ENCODE peak calls at places on chromosomes 6 and 20, in eight cellular contexts. Z, N, F, Y, M, A, V and T are unnamed samples.

GRCh38 chr20:17202668-17203067 is 24.2 kb upstream of the PCSK2 start:
- DNase-seq in A (no peak), Y (no peak), M (no peak), N (no peak), F (no peak), V (peak), Z (no peak), T (no peak)

GRCh38 chr6:111759836-111760785 is 113.1 kb downstream of the FYN start:
- DNase-seq in Y (no peak), F (no peak), Z (peak), M (peak), A (no peak), N (no peak), V (no peak), T (peak)

GRCh38 chr6:121435444-121436069 is at the start of gene GJA1:
- DNase-seq in Z (peak), N (peak), M (peak), A (no peak), Y (peak), V (peak), F (peak), T (peak)

GRCh38 chr6:4610256-4610655 is 165.9 kb upstream of the CDYL start:
- DNase-seq in N (no peak), A (no peak), V (no peak), M (peak), F (no peak), Y (no peak), Z (peak), T (peak)

GRCh38 chr6:17086469-17086868 is 15.4 kb upstream of the STMND1 start:
- DNase-seq in V (peak), F (peak), N (peak), Z (peak), M (peak), Y (peak), A (no peak), T (peak)

GRCh38 chr20:45998761-45999160 is 9.9 kb upstream of the MMP9 start:
- DNase-seq in N (peak), V (no peak), Y (no peak), F (peak), M (no peak), Z (no peak), A (no peak), T (no peak)

GRCh38 chr20:11222243-11222642 is 548.4 kb upstream of the JAG1 start:
- DNase-seq in M (no peak), Y (no peak), F (no peak), N (no peak), V (no peak), A (no peak), Z (no peak), T (no peak)

GRCh38 chr6:149246691-149247384 is 70.7 kb upstream of the TAB2 start:
- DNase-seq in N (no peak), Z (no peak), A (no peak), Y (no peak), V (no peak), F (peak), M (no peak), T (no peak)

GRCh38 chr6:44052419-44053011 is 74.7 kb downstream of the MRPL14 start:
- DNase-seq in V (peak), Y (no peak), N (no peak), Z (peak), A (no peak), F (peak), M (peak), T (peak)

GRCh38 chr6:21603516-21603952 is 10.0 kb downstream of the SOX4 start:
- DNase-seq in A (peak), F (peak), M (no peak), Z (no peak), V (no peak), Y (no peak), N (no peak), T (no peak)

GRCh38 chr6:138795809-138796469 is at the start of gene ECT2L:
- DNase-seq in V (no peak), N (no peak), Y (no peak), F (no peak), A (peak), Z (peak), M (peak), T (peak)

GRCh38 chr20:47003223-47003622 is 108.6 kb downstream of the EYA2 start:
- DNase-seq in M (no peak), N (no peak), Z (no peak), F (no peak), Y (no peak), V (no peak), A (no peak), T (no peak)

GRCh38 chr6:64013061-64013410 is 377.4 kb downstream of the PHF3 start:
- DNase-seq in M (peak), Y (no peak), N (no peak), F (no peak), Z (no peak), A (no peak), V (no peak), T (no peak)

GRCh38 chr20:33401922-33402369 is 627 bp upstream of the CDK5RAP1 start:
- DNase-seq in F (peak), N (peak), Y (no peak), Z (no peak), M (peak), V (no peak), A (peak), T (peak)

GRCh38 chr6:167581637-167582036 is 245.1 kb upstream of the AFDN start:
- DNase-seq in N (no peak), F (no peak), A (no peak), Y (no peak), Z (no peak), M (no peak), V (no peak), T (no peak)

GRCh38 chr20:50224553-50225255 is 34.1 kb downstream of the CEBPB start:
- DNase-seq in V (peak), F (peak), N (no peak), Y (peak), Z (peak), M (peak), A (no peak), T (peak)

GRCh38 chr6:137493218-137494038 is 766 bp downstream of the OLIG3 start:
- DNase-seq in Y (no peak), Z (no peak), F (no peak), A (no peak), V (no peak), N (no peak), M (no peak), T (no peak)

GRCh38 chr20:50572922-50573777 is 63.0 kb downstream of the PTPN1 start:
- DNase-seq in M (peak), A (peak), N (no peak), F (no peak), V (no peak), Y (peak), Z (peak), T (peak)

GRCh38 chr6:37021356-37022129 is 16.1 kb downstream of the FGD2 start:
- DNase-seq in M (peak), Y (peak), F (peak), A (no peak), N (peak), V (no peak), Z (peak), T (peak)

GRCh38 chr6:107977283-107977682 is 19.3 kb upstream of the SEC63 start:
- DNase-seq in V (no peak), M (peak), Y (no peak), A (peak), Z (peak), F (peak), N (peak), T (peak)

GRCh38 chr6:87755697-87756671 is 54.0 kb upstream of the AKIRIN2 start:
- DNase-seq in Z (peak), F (peak), M (no peak), N (no peak), A (no peak), V (no peak), Y (no peak), T (peak)

GRCh38 chr6:18243302-18243893 is 20.9 kb downstream of the DEK start:
- DNase-seq in M (no peak), V (no peak), Z (no peak), Y (no peak), N (no peak), F (no peak), A (no peak), T (no peak)

GRCh38 chr6:83603560-83603959 is 91.2 kb downstream of the PRSS35 start:
- DNase-seq in M (no peak), N (no peak), Z (no peak), A (no peak), V (no peak), Y (no peak), F (no peak), T (no peak)

GRCh38 chr20:40961686-40962640 is 66.7 kb upstream of the TOP1 start:
- DNase-seq in A (no peak), V (no peak), F (peak), M (no peak), N (peak), Z (no peak), Y (no peak), T (no peak)

GRCh38 chr6:156474507-156475120 is 302.6 kb upstream of the ARID1B start:
- DNase-seq in N (no peak), F (no peak), Y (no peak), Z (no peak), M (no peak), A (no peak), V (no peak), T (no peak)